ENCODE peak calls at places on chromosomes 4 and X, in five cellular contexts. J, E, T, L and W are unnamed samples.

GRCh38 chrX:74465424-74465823 is 44.1 kb downstream of the SLC16A2 start:
- DNase-seq in J (no peak), E (peak; percentile 3), T (peak; percentile 34), L (no peak), W (no peak)

GRCh38 chr4:3321295-3321889 is 28.6 kb downstream of the RGS12 start:
- DNase-seq in J (no peak), E (no peak), T (no peak), L (no peak), W (no peak)

GRCh38 chr4:53640576-53641459 is 49.5 kb upstream of the LNX1 start:
- DNase-seq in J (no peak), E (no peak), T (no peak), L (no peak), W (no peak)

GRCh38 chr4:81723927-81724587 is 252.3 kb upstream of the RASGEF1B start:
- DNase-seq in J (no peak), E (no peak), T (no peak), L (no peak), W (no peak)

GRCh38 chr4:35802644-35803043 is 441.7 kb downstream of the ARAP2 start:
- DNase-seq in J (no peak), E (no peak), T (no peak), L (no peak), W (no peak)

GRCh38 chrX:150362599-150363481 is at the start of gene MAMLD1:
- DNase-seq in J (no peak), E (peak; percentile 81), T (peak; percentile 86), L (no peak), W (peak; percentile 37)

GRCh38 chr4:110106946-110107325 is 91.5 kb downstream of the ELOVL6 start:
- DNase-seq in J (no peak), E (peak; percentile 65), T (peak; percentile 58), L (no peak), W (no peak)

GRCh38 chr4:44545781-44546180 is 97.2 kb upstream of the KCTD8 start:
- DNase-seq in J (no peak), E (no peak), T (no peak), L (no peak), W (no peak)

GRCh38 chr4:8472689-8473197 is 32.2 kb downstream of the TRMT44 start:
- DNase-seq in J (no peak), E (peak; percentile 80), T (peak; percentile 99), L (no peak), W (peak; percentile 90)

GRCh38 chrX:49042581-49043219 is 457 bp downstream of the TFE3 start:
- DNase-seq in J (no peak), E (no peak), T (peak; percentile 28), L (no peak), W (no peak)

GRCh38 chr4:167897116-167897515 is 195.2 kb upstream of the ANXA10 start:
- DNase-seq in J (peak; percentile 1), E (no peak), T (peak; percentile 57), L (no peak), W (no peak)

GRCh38 chr4:122224348-122224747 is 72.2 kb downstream of the BLTP1 start:
- DNase-seq in J (no peak), E (no peak), T (peak; percentile 17), L (no peak), W (no peak)

GRCh38 chr4:6134612-6135220 is 65.6 kb downstream of the JAKMIP1 start:
- DNase-seq in J (no peak), E (no peak), T (no peak), L (no peak), W (no peak)

GRCh38 chr4:102829803-102830202 is 2.5 kb upstream of the UBE2D3 start:
- DNase-seq in J (no peak), E (no peak), T (no peak), L (no peak), W (no peak)

GRCh38 chrX:116272881-116273280 is 102.3 kb downstream of the AGTR2 start:
- DNase-seq in J (no peak), E (no peak), T (no peak), L (no peak), W (no peak)

GRCh38 chr4:54607067-54607466 is 50.7 kb upstream of the KIT start:
- DNase-seq in J (no peak), E (no peak), T (no peak), L (no peak), W (no peak)

GRCh38 chr4:190019023-190019858 is 7.8 kb downstream of the FRG2 start:
- DNase-seq in J (no peak), E (no peak), T (no peak), L (no peak), W (no peak)

GRCh38 chr4:159420162-159421057 is 317.5 kb downstream of the RAPGEF2 start:
- DNase-seq in J (no peak), E (no peak), T (no peak), L (no peak), W (no peak)

GRCh38 chrX:24506082-24506481 is 41.0 kb downstream of the PDK3 start:
- DNase-seq in J (no peak), E (no peak), T (peak; percentile 39), L (no peak), W (peak; percentile 26)

GRCh38 chr4:110854021-110854678 is 231.3 kb upstream of the PITX2 start:
- DNase-seq in J (no peak), E (peak; percentile 51), T (peak; percentile 93), L (no peak), W (peak; percentile 88)

GRCh38 chr4:37970702-37971101 is 10.5 kb downstream of the PTTG2 start:
- DNase-seq in J (no peak), E (peak; percentile 47), T (peak; percentile 78), L (peak; percentile 12), W (no peak)

GRCh38 chr4:153083447-153083921 is 120.8 kb upstream of the TRIM2 start:
- DNase-seq in J (peak; percentile 36), E (peak; percentile 62), T (peak; percentile 83), L (peak; percentile 68), W (peak; percentile 43)

GRCh38 chr4:147994491-147995385 is 262.9 kb downstream of the ARHGAP10 start:
- DNase-seq in J (no peak), E (no peak), T (peak; percentile 33), L (no peak), W (no peak)

GRCh38 chrX:1357993-1358392 is 21.4 kb downstream of the IL3RA start:
- DNase-seq in J (no peak), E (no peak), T (no peak), L (no peak), W (no peak)

GRCh38 chr4:23590431-23590830 is 299.4 kb downstream of the PPARGC1A start:
- DNase-seq in J (no peak), E (no peak), T (no peak), L (no peak), W (no peak)

GRCh38 chr4:149997881-149998421 is 80.3 kb upstream of the DCLK2 start:
- DNase-seq in J (no peak), E (peak; percentile 16), T (peak; percentile 70), L (no peak), W (no peak)

GRCh38 chrX:153969125-153969903 is 2.3 kb downstream of the HCFC1 start:
- DNase-seq in J (no peak), E (no peak), T (no peak), L (no peak), W (no peak)

GRCh38 chr4:51842167-51842553 is 793 bp upstream of the DCUN1D4 start:
- DNase-seq in J (no peak), E (no peak), T (no peak), L (no peak), W (no peak)